ENCODE peak calls at places on chromosome 1, in six cellular contexts. S is renal cortical epithelial cell, M is B cell, F is occipital lobe, O is AG08395, L is NCI-H774. D is an unnamed sample.

GRCh38 chr1:103489881-103490280 is 35.6 kb upstream of the RNPC3 start:
- DNase-seq in S (peak), M (no peak), F (no peak), O (no peak), L (no peak), D (no peak)

GRCh38 chr1:218492840-218493239 is 147.7 kb downstream of the TGFB2 start:
- DNase-seq in S (no peak), M (no peak), F (no peak), O (no peak), L (no peak), D (no peak)

GRCh38 chr1:226164154-226164553 is 22.4 kb downstream of the ACBD3 start:
- DNase-seq in S (no peak), M (no peak), F (no peak), O (no peak), L (no peak), D (no peak)

GRCh38 chr1:85623061-85623471 is 42.5 kb downstream of the CCN1 start:
- DNase-seq in S (peak), M (no peak), F (no peak), O (peak), L (no peak), D (no peak)

GRCh38 chr1:211019266-211019665 is 114.7 kb downstream of the KCNH1 start:
- DNase-seq in S (no peak), M (no peak), F (no peak), O (no peak), L (no peak), D (no peak)

GRCh38 chr1:240765732-240766363 is 153.9 kb upstream of the GREM2 start:
- DNase-seq in S (peak), M (no peak), F (no peak), O (peak), L (no peak), D (no peak)

GRCh38 chr1:239386453-239387303 is at the start of gene CHRM3:
- DNase-seq in S (peak), M (no peak), F (peak), O (no peak), L (no peak), D (peak)

GRCh38 chr1:22114083-22115012 is 28.5 kb downstream of the WNT4 start:
- DNase-seq in S (no peak), M (no peak), F (no peak), O (no peak), L (no peak), D (no peak)

GRCh38 chr1:84620720-84621313 is 46.6 kb upstream of the CTBS start:
- DNase-seq in S (peak), M (peak), F (peak), O (peak), L (peak), D (peak)

GRCh38 chr1:48530727-48531351 is 58.8 kb upstream of the SPATA6 start:
- DNase-seq in S (peak), M (no peak), F (no peak), O (peak), L (peak), D (peak)

GRCh38 chr1:240827786-240828185 is 215.8 kb upstream of the GREM2 start:
- DNase-seq in S (no peak), M (no peak), F (no peak), O (peak), L (no peak), D (no peak)

GRCh38 chr1:84780000-84780716 is 89.9 kb upstream of the SSX2IP start:
- DNase-seq in S (peak), M (no peak), F (no peak), O (peak), L (no peak), D (no peak)

GRCh38 chr1:232057217-232057895 is 430.8 kb downstream of the DISC1 start:
- DNase-seq in S (no peak), M (no peak), F (no peak), O (no peak), L (no peak), D (no peak)

GRCh38 chr1:3473381-3473844 is 18.9 kb downstream of the ARHGEF16 start:
- DNase-seq in S (peak), M (no peak), F (no peak), O (peak), L (no peak), D (no peak)